ENCODE peak calls at places on chromosome 13, in six cellular contexts. Q is left ventricle myocardium inferior, G is mucosa of descending colon, S is lung, C is fibroblast of lung, I is lower lobe of right lung. B is an unnamed sample.

GRCh38 chr13:39259371-39259770 is 221.1 kb downstream of the NHLRC3 start:
- DNase-seq in G (no peak), C (no peak), S (no peak), I (no peak), Q (no peak), B (no peak)

GRCh38 chr13:97226013-97226412 is 3.9 kb downstream of the MBNL2 start:
- DNase-seq in G (no peak), Q (no peak), C (no peak), S (no peak), I (no peak), B (peak; percentile 44)

GRCh38 chr13:102049853-102050252 is 352.0 kb downstream of the FGF14 start:
- DNase-seq in Q (no peak), G (no peak), C (no peak), I (no peak), S (no peak), B (no peak)

GRCh38 chr13:57583529-57583928 is 48.0 kb upstream of the PCDH17 start:
- DNase-seq in S (no peak), G (no peak), C (no peak), I (no peak), Q (no peak), B (no peak)

GRCh38 chr13:46654956-46655726 is 102.2 kb downstream of the LRCH1 start:
- DNase-seq in C (no peak), S (no peak), I (no peak), Q (no peak), G (no peak), B (no peak)

GRCh38 chr13:43441464-43441863 is 345.3 kb downstream of the ENOX1 start:
- DNase-seq in I (no peak), C (no peak), Q (no peak), S (no peak), G (no peak), B (no peak)

GRCh38 chr13:110371550-110372465 is 64.7 kb downstream of the COL4A2 start:
- DNase-seq in I (no peak), C (peak; percentile 65), G (no peak), S (no peak), Q (no peak), B (no peak)

GRCh38 chr13:86567119-86567518 is 767.9 kb upstream of the SLITRK6 start:
- DNase-seq in S (no peak), I (no peak), G (no peak), Q (no peak), C (no peak), B (peak; percentile 25)

GRCh38 chr13:36450534-36450933 is 18.2 kb downstream of the CCNA1 start:
- DNase-seq in I (no peak), G (no peak), C (no peak), Q (no peak), S (no peak), B (no peak)

GRCh38 chr13:37806666-37807065 is 62.9 kb downstream of the TRPC4 start:
- DNase-seq in Q (no peak), S (no peak), G (no peak), I (no peak), C (no peak), B (no peak)

GRCh38 chr13:33292712-33293111 is 7.2 kb upstream of the STARD13 start:
- DNase-seq in Q (no peak), S (no peak), G (no peak), I (no peak), C (no peak), B (no peak)

GRCh38 chr13:30763786-30764440 is 28.6 kb downstream of the ALOX5AP start:
- DNase-seq in Q (no peak), S (no peak), G (no peak), I (no peak), C (peak; percentile 45), B (no peak)

GRCh38 chr13:43767351-43767901 is 19.3 kb downstream of the ENOX1 start:
- DNase-seq in Q (peak; percentile 25), C (no peak), G (no peak), I (no peak), S (no peak), B (peak; percentile 17)

GRCh38 chr13:109273326-109273751 is 513.0 kb downstream of the IRS2 start:
- DNase-seq in S (no peak), C (peak; percentile 59), Q (no peak), G (no peak), I (no peak), B (no peak)

GRCh38 chr13:109271991-109272454 is 514.4 kb downstream of the IRS2 start:
- DNase-seq in Q (no peak), I (no peak), S (no peak), G (no peak), C (peak; percentile 90), B (no peak)

GRCh38 chr13:109271555-109271954 is 514.8 kb downstream of the IRS2 start:
- DNase-seq in G (no peak), Q (no peak), S (no peak), C (no peak), I (no peak), B (no peak)

GRCh38 chr13:109274188-109274821 is 512.1 kb downstream of the IRS2 start:
- DNase-seq in Q (no peak), G (no peak), C (peak; percentile 85), S (no peak), I (peak; percentile 52), B (no peak)

DNA sequence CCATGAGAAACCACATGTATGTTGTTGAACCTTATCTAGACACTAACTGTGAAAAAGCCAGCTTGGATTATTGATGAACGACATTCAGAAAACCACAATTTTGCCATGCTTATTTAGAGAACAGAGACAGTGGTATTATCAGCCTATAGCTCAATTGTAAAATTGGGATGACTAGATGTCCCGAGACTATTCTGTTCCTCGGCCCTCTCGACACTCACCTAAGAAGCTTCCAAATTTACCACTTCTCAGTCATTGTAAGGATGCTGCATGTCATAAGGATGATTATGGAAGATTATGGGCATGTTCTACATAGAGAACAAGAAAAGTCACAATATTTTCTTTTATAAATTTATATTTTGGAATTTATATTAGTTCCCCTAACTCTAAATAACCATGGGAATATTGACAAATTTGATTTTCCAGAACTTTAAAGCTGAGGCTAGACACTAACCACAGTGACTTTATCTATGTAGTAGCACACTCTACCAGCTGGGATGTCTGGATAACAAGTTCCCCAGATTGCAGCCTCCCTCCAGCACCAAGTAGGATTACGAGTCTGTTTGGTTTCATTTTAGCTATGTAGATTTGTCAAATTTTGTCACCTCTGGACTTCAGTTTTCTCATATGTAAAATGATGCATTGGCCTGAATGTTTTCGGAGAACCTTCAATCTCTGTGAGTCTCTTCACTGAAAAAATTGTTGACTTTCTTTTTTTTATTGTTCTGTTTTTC is 513.6 kb downstream of the IRS2 start:
- DNase-seq in S (no peak), G (no peak), I (no peak), Q (no peak), C (peak; percentile 59), B (no peak)
- TF ChIP-seq CTCF in S (no peak), G (no peak), I (no peak), Q (no peak), C (no peak), B (no peak)

GRCh38 chr13:24076636-24077035 is 83.9 kb upstream of the SPATA13 start:
- DNase-seq in C (no peak), G (no peak), S (no peak), Q (no peak), I (no peak), B (no peak)
- H3K4me3 ChIP-seq in C (no peak overlapping the region), G (no peak overlapping the region), S (no peak overlapping the region), Q (peak overlapping the region; percentile 31), I (peak overlapping the region; percentile 12), B (no peak overlapping the region)

GRCh38 chr13:49124693-49125304 is 95.3 kb upstream of the MLNR start:
- DNase-seq in G (no peak), I (no peak), Q (no peak), S (no peak), C (peak; percentile 26), B (no peak)

DNA sequence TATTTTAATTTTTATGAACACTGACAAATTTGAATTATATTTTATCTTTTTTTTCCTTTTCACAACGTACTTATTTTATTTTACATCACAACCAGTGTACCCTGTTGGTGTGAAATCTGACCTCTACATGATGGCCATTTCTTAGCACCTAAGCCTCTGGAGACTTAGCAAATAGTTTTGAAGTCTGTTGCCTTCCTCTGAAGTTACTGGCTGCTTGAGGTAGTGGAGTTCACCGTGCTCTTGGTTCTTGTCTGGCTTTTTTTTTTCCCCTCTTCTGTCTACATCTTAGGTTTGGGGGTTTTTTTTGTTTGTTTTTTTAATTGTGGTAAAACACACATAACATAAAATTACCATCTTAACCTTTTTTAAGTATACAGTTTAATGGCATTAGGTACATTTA is 94.2 kb upstream of the MLNR start:
- DNase-seq in S (no peak), Q (no peak), I (no peak), C (no peak), G (no peak), B (no peak)
- H3K4me1 ChIP-seq in S (no peaks in the 10 kb centered on the region), Q (peaks cover 10% of the 10 kb centered on the region), I (no peaks in the 10 kb centered on the region), C (no peaks in the 10 kb centered on the region), G (no peaks in the 10 kb centered on the region), B (no peaks in the 10 kb centered on the region)

GRCh38 chr13:112102243-112102642 is 35.3 kb downstream of the SOX1 start:
- DNase-seq in G (peak; percentile 55), Q (no peak), C (no peak), S (no peak), I (no peak), B (no peak)
- TF ChIP-seq CTCF in G (no peak), Q (peak; percentile 29), C (no peak), S (no peak), I (no peak), B (no peak)